ENCODE peak calls at places on chromosomes 6 and 20, in six cellular contexts. One of them, this sample, is unnamed.

GRCh38 chr20:18545566-18545965 is 21.7 kb upstream of the SMIM26 start:
- DNase-seq in MM.1S: no peak
- DNase-seq in neural progenitor cell: no peak
- DNase-seq in GM23338: no peak
- DNase-seq in PC-3: no peak
- DNase-seq in HCT116: no peak
- DNase-seq in this sample: no peak

GRCh38 chr6:42970859-42971612 is 7.9 kb downstream of the PEX6 start:
- DNase-seq in HCT116: no peak
- DNase-seq in neural progenitor cell: no peak
- DNase-seq in MM.1S: no peak
- DNase-seq in PC-3: peak; percentile 49
- DNase-seq in GM23338: no peak
- DNase-seq in this sample: peak; percentile 50

GRCh38 chr6:140052757-140053729 is 678.6 kb upstream of the CITED2 start:
- DNase-seq in HCT116: no peak
- DNase-seq in MM.1S: no peak
- DNase-seq in PC-3: peak; percentile 17
- DNase-seq in GM23338: peak; percentile 51
- DNase-seq in neural progenitor cell: peak; percentile 41
- DNase-seq in this sample: peak; percentile 65

GRCh38 chr20:17138237-17138636 is 88.6 kb upstream of the PCSK2 start:
- DNase-seq in PC-3: no peak
- DNase-seq in MM.1S: no peak
- DNase-seq in HCT116: no peak
- DNase-seq in GM23338: no peak
- DNase-seq in neural progenitor cell: no peak
- DNase-seq in this sample: no peak

GRCh38 chr20:8901237-8902025 is 167.5 kb upstream of the PLCB4 start:
- DNase-seq in MM.1S: no peak
- DNase-seq in PC-3: no peak
- DNase-seq in HCT116: no peak
- DNase-seq in GM23338: peak; percentile 9
- DNase-seq in neural progenitor cell: no peak
- DNase-seq in this sample: peak; percentile 20

GRCh38 chr6:154791561-154792317 is 58.5 kb downstream of the SCAF8 start:
- DNase-seq in HCT116: no peak
- DNase-seq in PC-3: peak; percentile 45
- DNase-seq in GM23338: no peak
- DNase-seq in neural progenitor cell: no peak
- DNase-seq in MM.1S: no peak
- DNase-seq in this sample: peak; percentile 61

GRCh38 chr20:62506087-62506486 is 30.3 kb upstream of the GATA5 start:
- DNase-seq in MM.1S: no peak
- DNase-seq in PC-3: no peak
- DNase-seq in neural progenitor cell: no peak
- DNase-seq in GM23338: no peak
- DNase-seq in HCT116: no peak
- DNase-seq in this sample: no peak

GRCh38 chr20:12053348-12053747 is 135.7 kb downstream of the BTBD3 start:
- DNase-seq in GM23338: peak; percentile 12
- DNase-seq in MM.1S: peak; percentile 84
- DNase-seq in HCT116: no peak
- DNase-seq in neural progenitor cell: no peak
- DNase-seq in PC-3: peak; percentile 69
- DNase-seq in this sample: peak; percentile 25

GRCh38 chr6:32459781-32460424 is 20.2 kb downstream of the HLA-DRA start:
- DNase-seq in GM23338: no peak
- DNase-seq in MM.1S: no peak
- DNase-seq in PC-3: no peak
- DNase-seq in neural progenitor cell: no peak
- DNase-seq in HCT116: no peak
- DNase-seq in this sample: peak; percentile 61
- TF ChIP-seq EZH2 in GM23338: no peak
- TF ChIP-seq EZH2 in MM.1S: no peak
- TF ChIP-seq EZH2 in PC-3: no peak
- TF ChIP-seq EZH2 in neural progenitor cell: no peak
- TF ChIP-seq EZH2 in HCT116: no peak
- TF ChIP-seq EZH2 in this sample: no peak

GRCh38 chr20:38114353-38114791 is 50.7 kb downstream of the TGM2 start:
- DNase-seq in GM23338: no peak
- DNase-seq in neural progenitor cell: no peak
- DNase-seq in MM.1S: no peak
- DNase-seq in PC-3: peak; percentile 38
- DNase-seq in HCT116: no peak
- DNase-seq in this sample: peak; percentile 85
- TF ChIP-seq EZH2phosphoT487 in GM23338: no peak
- TF ChIP-seq EZH2phosphoT487 in neural progenitor cell: no peak
- TF ChIP-seq EZH2phosphoT487 in MM.1S: no peak
- TF ChIP-seq EZH2phosphoT487 in PC-3: no peak
- TF ChIP-seq EZH2phosphoT487 in HCT116: no peak
- TF ChIP-seq EZH2phosphoT487 in this sample: no peak

GRCh38 chr20:57260065-57260958 is 6.1 kb downstream of the BMP7 start:
- DNase-seq in MM.1S: no peak
- DNase-seq in neural progenitor cell: peak; percentile 34
- DNase-seq in GM23338: no peak
- DNase-seq in HCT116: no peak
- DNase-seq in PC-3: no peak
- DNase-seq in this sample: no peak
- TF ChIP-seq EZH2 in MM.1S: no peak
- TF ChIP-seq EZH2 in neural progenitor cell: no peak
- TF ChIP-seq EZH2 in GM23338: no peak
- TF ChIP-seq EZH2 in HCT116: no peak
- TF ChIP-seq EZH2 in PC-3: no peak
- TF ChIP-seq EZH2 in this sample: peak; percentile 10

GRCh38 chr6:62775427-62776022 is 435.7 kb upstream of the FKBP1C start:
- DNase-seq in neural progenitor cell: peak; percentile 44
- DNase-seq in HCT116: peak; percentile 0
- DNase-seq in PC-3: peak; percentile 25
- DNase-seq in MM.1S: peak; percentile 18
- DNase-seq in GM23338: peak; percentile 61
- DNase-seq in this sample: peak; percentile 39
- TF ChIP-seq EZH2phosphoT487 in neural progenitor cell: no peak
- TF ChIP-seq EZH2phosphoT487 in HCT116: no peak
- TF ChIP-seq EZH2phosphoT487 in PC-3: no peak
- TF ChIP-seq EZH2phosphoT487 in MM.1S: no peak
- TF ChIP-seq EZH2phosphoT487 in GM23338: no peak
- TF ChIP-seq EZH2phosphoT487 in this sample: no peak

GRCh38 chr20:3233991-3234498 is 4.9 kb downstream of the SLC4A11 start:
- DNase-seq in PC-3: no peak
- DNase-seq in MM.1S: no peak
- DNase-seq in HCT116: no peak
- DNase-seq in neural progenitor cell: no peak
- DNase-seq in GM23338: no peak
- DNase-seq in this sample: no peak
- TF ChIP-seq EZH2 in PC-3: no peak
- TF ChIP-seq EZH2 in MM.1S: no peak
- TF ChIP-seq EZH2 in HCT116: no peak
- TF ChIP-seq EZH2 in neural progenitor cell: no peak
- TF ChIP-seq EZH2 in GM23338: no peak
- TF ChIP-seq EZH2 in this sample: no peak

GRCh38 chr6:13787146-13787545 is 27.2 kb downstream of the MCUR1 start:
- DNase-seq in MM.1S: no peak
- DNase-seq in neural progenitor cell: peak; percentile 79
- DNase-seq in GM23338: peak; percentile 28
- DNase-seq in PC-3: no peak
- DNase-seq in HCT116: no peak
- DNase-seq in this sample: peak; percentile 67
- TF ChIP-seq EZH2phosphoT487 in MM.1S: no peak
- TF ChIP-seq EZH2phosphoT487 in neural progenitor cell: no peak
- TF ChIP-seq EZH2phosphoT487 in GM23338: no peak
- TF ChIP-seq EZH2phosphoT487 in PC-3: no peak
- TF ChIP-seq EZH2phosphoT487 in HCT116: no peak
- TF ChIP-seq EZH2phosphoT487 in this sample: no peak

GRCh38 chr6:1625352-1625773 is 15.6 kb downstream of the FOXC1 start:
- DNase-seq in PC-3: no peak
- DNase-seq in HCT116: no peak
- DNase-seq in MM.1S: no peak
- DNase-seq in neural progenitor cell: peak; percentile 74
- DNase-seq in GM23338: no peak
- DNase-seq in this sample: no peak
- TF ChIP-seq EZH2 in PC-3: no peak
- TF ChIP-seq EZH2 in HCT116: no peak
- TF ChIP-seq EZH2 in MM.1S: no peak
- TF ChIP-seq EZH2 in neural progenitor cell: peak; percentile 83
- TF ChIP-seq EZH2 in GM23338: peak; percentile 95
- TF ChIP-seq EZH2 in this sample: no peak

DNA sequence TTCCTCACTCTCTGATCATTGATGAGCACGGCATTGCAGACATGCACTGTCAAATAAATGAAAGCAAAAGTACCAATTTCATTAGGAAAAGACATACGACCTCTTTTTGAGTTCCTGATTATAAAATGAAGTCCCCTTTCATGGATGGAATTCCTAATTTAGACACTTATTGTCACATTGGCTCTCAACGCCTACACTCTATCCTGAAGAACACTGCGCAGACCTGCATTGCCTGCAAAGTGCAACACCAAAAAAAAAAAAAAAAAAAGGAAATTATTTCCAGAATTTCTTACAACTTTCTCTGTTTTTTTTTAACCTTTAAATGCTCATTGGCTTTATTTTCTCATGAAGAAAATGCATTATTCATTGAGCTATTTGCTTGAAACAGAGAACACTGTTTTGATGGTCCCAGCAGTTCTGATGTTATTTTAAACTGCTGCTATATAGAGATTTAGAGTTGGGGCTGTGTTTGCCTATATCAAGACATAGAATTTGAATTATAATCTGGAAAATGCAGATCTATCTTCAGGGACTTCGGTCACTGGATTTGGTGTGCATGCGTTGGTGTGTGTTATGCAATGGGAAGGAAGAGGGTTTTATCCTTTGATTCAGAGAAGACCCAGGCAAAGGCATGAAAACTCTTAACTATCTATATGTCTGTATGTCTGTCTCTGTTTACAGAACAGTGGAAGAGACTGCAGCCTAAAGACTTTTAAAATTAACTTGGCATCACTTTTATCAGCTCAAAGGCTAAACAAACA is 1.8 kb downstream of the ADGRB3 start:
- DNase-seq in MM.1S: no peak
- DNase-seq in HCT116: no peak
- DNase-seq in neural progenitor cell: no peak
- DNase-seq in GM23338: no peak
- DNase-seq in PC-3: no peak
- DNase-seq in this sample: no peak
- TF ChIP-seq EZH2phosphoT487 in MM.1S: no peak
- TF ChIP-seq EZH2phosphoT487 in HCT116: no peak
- TF ChIP-seq EZH2phosphoT487 in neural progenitor cell: no peak
- TF ChIP-seq EZH2phosphoT487 in GM23338: no peak
- TF ChIP-seq EZH2phosphoT487 in PC-3: no peak
- TF ChIP-seq EZH2phosphoT487 in this sample: no peak

GRCh38 chr6:75209432-75209723 is 3.5 kb upstream of the COL12A1 start:
- DNase-seq in MM.1S: no peak
- DNase-seq in GM23338: no peak
- DNase-seq in HCT116: no peak
- DNase-seq in PC-3: no peak
- DNase-seq in neural progenitor cell: no peak
- DNase-seq in this sample: no peak

GRCh38 chr6:75210885-75211739 is 5.3 kb upstream of the COL12A1 start:
- DNase-seq in GM23338: peak; percentile 88
- DNase-seq in neural progenitor cell: peak; percentile 83
- DNase-seq in MM.1S: peak; percentile 70
- DNase-seq in HCT116: no peak
- DNase-seq in PC-3: peak; percentile 74
- DNase-seq in this sample: peak; percentile 88

GRCh38 chr6:75207211-75207984 is 1.5 kb upstream of the COL12A1 start:
- DNase-seq in neural progenitor cell: peak; percentile 60
- DNase-seq in PC-3: no peak
- DNase-seq in MM.1S: no peak
- DNase-seq in HCT116: no peak
- DNase-seq in GM23338: peak; percentile 60
- DNase-seq in this sample: peak; percentile 73

GRCh38 chr6:75206338-75207210 is 721 bp upstream of the COL12A1 start:
- DNase-seq in GM23338: peak; percentile 32
- DNase-seq in HCT116: no peak
- DNase-seq in PC-3: no peak
- DNase-seq in neural progenitor cell: peak; percentile 48
- DNase-seq in MM.1S: no peak
- DNase-seq in this sample: peak; percentile 81

DNA sequence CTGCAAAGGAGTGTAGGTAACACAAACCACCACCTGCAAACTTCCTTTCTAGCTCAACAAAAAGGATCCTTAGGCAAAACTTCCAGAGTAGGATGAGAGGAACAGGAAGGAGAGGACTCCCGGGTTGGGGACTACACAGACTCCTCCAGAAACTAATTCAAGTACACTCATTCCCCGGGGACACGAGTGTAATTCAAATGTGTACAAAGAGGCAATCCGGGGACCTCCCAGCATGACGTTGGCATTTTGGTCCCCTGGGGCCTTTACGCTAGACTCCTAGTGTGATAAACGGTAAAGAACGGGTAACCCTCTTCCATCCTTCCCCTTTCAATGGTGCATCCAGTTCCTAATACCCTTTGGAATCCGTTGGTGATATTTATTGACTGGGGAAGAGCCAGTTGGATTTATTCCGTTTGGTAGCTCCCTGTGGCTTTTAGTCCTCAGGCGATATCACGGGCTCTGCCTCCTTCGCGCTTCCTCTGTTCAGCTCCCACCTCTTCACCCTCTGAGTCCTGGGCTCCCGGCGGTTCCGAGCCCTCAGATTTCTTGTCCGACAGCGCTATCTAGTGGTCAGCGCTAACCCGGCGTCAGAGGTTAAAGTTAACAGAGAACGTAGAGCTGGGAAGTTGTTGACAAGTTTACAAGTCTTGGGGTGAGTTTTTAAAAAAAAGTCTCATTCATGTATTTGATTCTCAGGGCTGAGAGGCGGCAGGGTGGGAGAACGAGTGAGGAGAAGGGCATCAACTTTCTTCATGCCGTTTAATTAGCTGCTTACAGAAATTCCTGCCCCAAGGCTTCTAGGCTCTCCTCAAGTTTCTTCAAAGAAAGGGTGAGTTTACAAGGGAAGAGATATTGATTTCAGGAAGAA is 2.9 kb upstream of the COL12A1 start:
- DNase-seq in GM23338: peak; percentile 95
- DNase-seq in neural progenitor cell: peak; percentile 90
- DNase-seq in HCT116: peak; percentile 66
- DNase-seq in PC-3: peak; percentile 85
- DNase-seq in MM.1S: peak; percentile 81
- DNase-seq in this sample: peak; percentile 91
- TF ChIP-seq EZH2 in GM23338: peak; percentile 59
- TF ChIP-seq EZH2 in neural progenitor cell: no peak
- TF ChIP-seq EZH2 in HCT116: no peak
- TF ChIP-seq EZH2 in PC-3: no peak
- TF ChIP-seq EZH2 in MM.1S: no peak
- TF ChIP-seq EZH2 in this sample: no peak

This sample was measured in GM23248.